ENCODE peak calls at places on chromosome 16, in eight cellular contexts. One of them, this sample, is unnamed.

GRCh38 chr16:66419527-66419926 is 7.6 kb upstream of the BEAN1 start:
- DNase-seq in heart right ventricle: no peak
- DNase-seq in left cardiac atrium: no peak
- DNase-seq in ureter: no peak
- DNase-seq in GM10248: no peak
- DNase-seq in mucosa of descending colon: no peak
- DNase-seq in SK-N-DZ: no peak
- DNase-seq in NCI-H1436: no peak
- DNase-seq in this sample: no peak

GRCh38 chr16:56747486-56748045 is 17.6 kb downstream of the NUP93 start:
- DNase-seq in left cardiac atrium: no peak
- DNase-seq in NCI-H1436: no peak
- DNase-seq in heart right ventricle: no peak
- DNase-seq in GM10248: no peak
- DNase-seq in mucosa of descending colon: no peak
- DNase-seq in ureter: no peak
- DNase-seq in SK-N-DZ: no peak
- DNase-seq in this sample: no peak

GRCh38 chr16:11687606-11688519 is 19.6 kb downstream of the SNN start:
- DNase-seq in SK-N-DZ: no peak
- DNase-seq in NCI-H1436: no peak
- DNase-seq in left cardiac atrium: no peak
- DNase-seq in ureter: no peak
- DNase-seq in heart right ventricle: no peak
- DNase-seq in GM10248: no peak
- DNase-seq in mucosa of descending colon: no peak
- DNase-seq in this sample: no peak

GRCh38 chr16:88790312-88791150 is 5.5 kb upstream of the PIEZO1 start:
- DNase-seq in SK-N-DZ: no peak
- DNase-seq in heart right ventricle: peak
- DNase-seq in left cardiac atrium: peak
- DNase-seq in mucosa of descending colon: peak
- DNase-seq in ureter: no peak
- DNase-seq in GM10248: no peak
- DNase-seq in NCI-H1436: no peak
- DNase-seq in this sample: no peak

GRCh38 chr16:31471875-31472558 is at the start of gene TGFB1I1:
- DNase-seq in SK-N-DZ: peak
- DNase-seq in ureter: peak
- DNase-seq in heart right ventricle: peak
- DNase-seq in left cardiac atrium: peak
- DNase-seq in mucosa of descending colon: peak
- DNase-seq in NCI-H1436: no peak
- DNase-seq in GM10248: peak
- DNase-seq in this sample: no peak

GRCh38 chr16:10165643-10166042 is 16.6 kb downstream of the GRIN2A start:
- DNase-seq in SK-N-DZ: no peak
- DNase-seq in heart right ventricle: no peak
- DNase-seq in left cardiac atrium: no peak
- DNase-seq in NCI-H1436: no peak
- DNase-seq in mucosa of descending colon: no peak
- DNase-seq in GM10248: no peak
- DNase-seq in ureter: no peak
- DNase-seq in this sample: no peak

GRCh38 chr16:4152267-4152666 is 36.0 kb upstream of the ADCY9 start:
- DNase-seq in left cardiac atrium: no peak
- DNase-seq in NCI-H1436: no peak
- DNase-seq in mucosa of descending colon: no peak
- DNase-seq in GM10248: no peak
- DNase-seq in heart right ventricle: no peak
- DNase-seq in ureter: no peak
- DNase-seq in SK-N-DZ: no peak
- DNase-seq in this sample: no peak

GRCh38 chr16:48903054-48903453 is 293.1 kb upstream of the N4BP1 start:
- DNase-seq in GM10248: no peak
- DNase-seq in SK-N-DZ: no peak
- DNase-seq in NCI-H1436: peak
- DNase-seq in heart right ventricle: no peak
- DNase-seq in left cardiac atrium: no peak
- DNase-seq in mucosa of descending colon: no peak
- DNase-seq in ureter: no peak
- DNase-seq in this sample: no peak

GRCh38 chr16:72131036-72131435 is 37.4 kb downstream of the DHX38 start:
- DNase-seq in heart right ventricle: no peak
- DNase-seq in SK-N-DZ: no peak
- DNase-seq in ureter: no peak
- DNase-seq in mucosa of descending colon: no peak
- DNase-seq in GM10248: no peak
- DNase-seq in NCI-H1436: no peak
- DNase-seq in left cardiac atrium: no peak
- DNase-seq in this sample: no peak

GRCh38 chr16:81879625-81880024 is 100.5 kb downstream of the PLCG2 start:
- DNase-seq in NCI-H1436: no peak
- DNase-seq in GM10248: no peak
- DNase-seq in ureter: no peak
- DNase-seq in SK-N-DZ: no peak
- DNase-seq in left cardiac atrium: no peak
- DNase-seq in mucosa of descending colon: no peak
- DNase-seq in heart right ventricle: no peak
- DNase-seq in this sample: no peak

GRCh38 chr16:4882261-4882632 is 35.0 kb downstream of the UBN1 start:
- DNase-seq in left cardiac atrium: no peak
- DNase-seq in ureter: no peak
- DNase-seq in NCI-H1436: no peak
- DNase-seq in heart right ventricle: no peak
- DNase-seq in SK-N-DZ: no peak
- DNase-seq in GM10248: no peak
- DNase-seq in mucosa of descending colon: no peak
- DNase-seq in this sample: no peak

GRCh38 chr16:49766280-49766679 is 89.6 kb downstream of the ZNF423 start:
- DNase-seq in heart right ventricle: no peak
- DNase-seq in GM10248: no peak
- DNase-seq in SK-N-DZ: no peak
- DNase-seq in NCI-H1436: no peak
- DNase-seq in mucosa of descending colon: no peak
- DNase-seq in ureter: no peak
- DNase-seq in left cardiac atrium: no peak
- DNase-seq in this sample: peak

GRCh38 chr16:71431176-71431575 is 10.7 kb downstream of the TLE7 start:
- DNase-seq in mucosa of descending colon: no peak
- DNase-seq in NCI-H1436: no peak
- DNase-seq in ureter: no peak
- DNase-seq in heart right ventricle: no peak
- DNase-seq in left cardiac atrium: no peak
- DNase-seq in SK-N-DZ: no peak
- DNase-seq in GM10248: no peak
- DNase-seq in this sample: no peak

GRCh38 chr16:22721497-22722100 is 92.4 kb upstream of the HS3ST2 start:
- DNase-seq in NCI-H1436: no peak
- DNase-seq in mucosa of descending colon: no peak
- DNase-seq in ureter: no peak
- DNase-seq in SK-N-DZ: no peak
- DNase-seq in heart right ventricle: no peak
- DNase-seq in left cardiac atrium: no peak
- DNase-seq in GM10248: no peak
- DNase-seq in this sample: no peak